ENCODE peak calls at places on chromosomes 7 and 10, in six cellular contexts. P is gastrocnemius medialis, K is mesendoderm, J is ovary, T is esophagus squamous epithelium, Y is fibroblast of lung. V is an unnamed sample.

GRCh38 chr10:69506834-69507643 is 55.8 kb downstream of the TSPAN15 start:
- DNase-seq in J (no peak), P (peak; percentile 12), K (no peak), T (no peak), Y (no peak), V (peak; percentile 72)

GRCh38 chr10:126243976-126244375 is 144.3 kb downstream of the ADAM12 start:
- DNase-seq in Y (peak; percentile 100), J (no peak), P (no peak), T (no peak), K (no peak), V (no peak)

GRCh38 chr7:55185321-55185802 is 166.5 kb downstream of the EGFR start:
- DNase-seq in K (no peak), J (no peak), T (no peak), P (no peak), Y (peak; percentile 35), V (no peak)

GRCh38 chr7:87341441-87341840 is 4.0 kb upstream of the CROT start:
- DNase-seq in K (no peak), P (no peak), T (no peak), J (no peak), Y (no peak), V (no peak)

GRCh38 chr10:60044221-60044620 is 137.9 kb upstream of the CCDC6 start:
- DNase-seq in Y (peak; percentile 81), K (no peak), P (no peak), T (no peak), J (no peak), V (no peak)

GRCh38 chr10:89978081-89978480 is 276.7 kb downstream of the KIF20B start:
- DNase-seq in P (no peak), T (no peak), J (no peak), Y (peak; percentile 18), K (no peak), V (no peak)

GRCh38 chr10:125102216-125102615 is 58.1 kb downstream of the CTBP2 start:
- DNase-seq in Y (peak; percentile 68), J (peak; percentile 13), T (no peak), P (no peak), K (peak; percentile 54), V (peak; percentile 74)

GRCh38 chr7:79425665-79426064 is 27.8 kb downstream of the MAGI2 start:
- DNase-seq in K (no peak), P (no peak), T (no peak), J (no peak), Y (no peak), V (no peak)

GRCh38 chr10:3773465-3774017 is 11.5 kb downstream of the KLF6 start:
- DNase-seq in P (no peak), J (no peak), T (no peak), Y (no peak), K (peak; percentile 22), V (no peak)

GRCh38 chr7:137898839-137899681 is 52.3 kb upstream of the DGKI start:
- DNase-seq in T (no peak), P (peak; percentile 79), K (peak; percentile 94), J (peak; percentile 84), Y (peak; percentile 58), V (peak; percentile 93)

DNA sequence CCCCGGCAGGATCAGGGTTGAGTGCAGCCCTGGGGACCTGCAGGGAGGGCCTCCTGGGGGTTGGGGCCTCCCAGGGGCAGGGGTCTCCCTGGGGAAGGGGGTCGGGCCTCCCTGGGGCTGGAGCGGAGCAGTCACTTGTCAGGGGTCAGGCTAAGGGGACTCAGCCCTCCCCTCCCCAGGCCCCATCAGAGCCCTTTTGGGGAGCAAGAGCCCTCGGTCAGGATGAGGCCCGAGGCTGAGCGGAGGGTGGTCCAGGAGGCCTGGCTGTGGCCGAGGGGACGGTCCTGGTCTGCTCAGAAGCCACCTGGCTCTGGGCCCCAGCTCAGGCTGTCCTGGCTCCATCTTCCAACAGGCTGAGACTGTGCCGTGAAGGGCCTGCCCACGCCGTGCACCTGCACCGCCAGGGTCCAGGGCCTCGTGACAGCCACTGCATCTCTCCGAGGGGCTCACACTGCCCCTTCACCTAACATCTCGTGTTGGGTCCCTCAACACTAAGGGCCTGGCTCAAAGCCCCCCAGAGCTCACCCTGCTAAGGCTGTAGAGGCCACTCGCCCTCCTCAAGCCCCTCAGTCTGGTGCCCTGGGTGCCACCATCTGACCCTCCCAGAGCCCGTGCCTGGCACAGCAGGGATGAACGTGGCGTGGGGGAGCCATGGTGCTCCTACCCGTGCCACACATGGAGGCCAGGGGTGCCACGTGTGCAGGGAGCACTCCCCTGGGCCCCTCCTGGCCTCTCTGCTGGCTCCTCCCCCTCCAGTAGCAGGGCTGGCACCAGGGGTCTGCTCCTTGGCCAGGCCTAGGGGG is 12.9 kb downstream of the BHLHA15 start:
- DNase-seq in T (no peak), P (no peak), J (no peak), Y (no peak), K (no peak), V (peak; percentile 69)
- H3K4me3 ChIP-seq in T (no peak overlapping the region), P (no peak overlapping the region), J (no peak overlapping the region), Y (no peak overlapping the region), K (no peak overlapping the region), V (no peak overlapping the region)

DNA sequence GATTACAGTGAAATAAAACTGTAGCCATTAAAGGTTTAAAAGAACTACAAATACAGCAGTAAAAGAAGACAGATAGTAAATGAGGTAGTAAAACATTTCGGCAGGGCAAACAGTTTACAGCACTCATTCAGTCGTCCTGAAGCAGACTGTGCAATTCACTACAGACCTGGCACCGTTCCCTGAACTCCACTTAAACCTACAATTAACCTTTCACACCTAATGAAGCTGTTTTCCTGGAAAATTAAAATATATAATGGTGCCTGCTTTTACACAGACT is 335.3 kb downstream of the GFRA1 start:
- DNase-seq in Y (no peak), K (no peak), T (no peak), P (no peak), J (no peak), V (no peak)
- H3K27ac ChIP-seq in Y (peak overlapping the region; percentile 39), K (no peak overlapping the region), T (no peak overlapping the region), P (no peak overlapping the region), J (no peak overlapping the region), V (no peak overlapping the region)

GRCh38 chr7:80618105-80618504 is 20.3 kb upstream of the CD36 start:
- DNase-seq in T (no peak), J (no peak), Y (no peak), K (no peak), P (no peak), V (no peak)

GRCh38 chr7:80624763-80625162 is 13.7 kb upstream of the CD36 start:
- DNase-seq in T (no peak), K (no peak), J (no peak), Y (no peak), P (no peak), V (no peak)

GRCh38 chr7:80629023-80629422 is 9.4 kb upstream of the CD36 start:
- DNase-seq in K (peak; percentile 48), Y (no peak), J (no peak), T (no peak), P (no peak), V (no peak)

GRCh38 chr7:80622531-80622930 is 15.9 kb upstream of the CD36 start:
- DNase-seq in J (no peak), Y (peak; percentile 78), P (no peak), K (no peak), T (no peak), V (no peak)

GRCh38 chr7:80623465-80624252 is 14.8 kb upstream of the CD36 start:
- DNase-seq in J (no peak), K (peak; percentile 27), P (peak; percentile 39), Y (no peak), T (no peak), V (no peak)
- H3K4me3 ChIP-seq in J (no peak overlapping the region), K (no peak overlapping the region), P (peak overlapping the region; percentile 31), Y (no peak overlapping the region), T (no peak overlapping the region), V (no peak overlapping the region)

DNA sequence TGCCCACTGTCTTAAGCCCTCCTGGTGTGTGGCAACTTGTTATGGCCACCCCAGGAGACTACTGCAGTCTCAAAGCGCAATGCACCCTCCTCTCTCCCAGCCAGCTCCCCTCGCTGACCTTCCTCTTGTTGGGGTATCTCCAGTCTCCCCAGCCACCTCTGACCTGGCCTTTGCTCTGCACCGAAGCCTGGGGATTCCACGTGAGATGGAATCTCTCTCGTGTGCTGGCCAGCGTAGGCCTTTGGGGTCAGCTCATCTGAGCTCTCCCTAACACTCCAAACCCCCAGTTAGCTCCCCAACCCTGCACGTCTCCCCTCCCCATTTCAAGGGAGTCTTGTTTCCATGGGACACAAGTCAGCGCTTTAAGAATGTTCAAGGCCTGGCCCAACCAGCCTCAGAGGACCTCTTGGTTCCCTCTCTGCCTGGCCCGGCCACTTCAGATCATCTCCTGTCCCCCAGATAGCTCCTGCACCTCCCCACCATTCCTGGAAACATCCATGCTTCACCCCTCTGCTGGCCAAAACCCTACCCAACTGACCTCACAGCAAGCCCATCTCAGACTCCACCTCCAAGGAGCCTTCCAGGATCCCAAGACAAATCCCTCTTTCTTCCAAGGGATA is 11.2 kb downstream of the ITPRIP start:
- DNase-seq in K (no peak), Y (no peak), P (no peak), J (no peak), T (no peak), V (peak; percentile 71)
- H3K27ac ChIP-seq in K (no peak overlapping the region), Y (peak overlapping the region; percentile 91), P (peak overlapping the region; percentile 88), J (peak overlapping the region; percentile 76), T (peak overlapping the region; percentile 99), V (peak overlapping the region; percentile 73)

GRCh38 chr7:45919231-45919825 is 1.7 kb downstream of the IGFBP3 start:
- DNase-seq in Y (no peak), J (no peak), K (no peak), P (no peak), T (no peak), V (no peak)

GRCh38 chr7:45918556-45918955 is 2.5 kb downstream of the IGFBP3 start:
- DNase-seq in P (no peak), J (no peak), T (no peak), K (no peak), Y (no peak), V (no peak)

GRCh38 chr7:45915606-45916005 is 5.5 kb downstream of the IGFBP3 start:
- DNase-seq in P (no peak), K (no peak), T (no peak), J (no peak), Y (no peak), V (no peak)

GRCh38 chr7:45917064-45917463 is 4.0 kb downstream of the IGFBP3 start:
- DNase-seq in T (no peak), J (no peak), Y (no peak), P (no peak), K (no peak), V (no peak)

GRCh38 chr7:45917658-45918057 is 3.4 kb downstream of the IGFBP3 start:
- DNase-seq in T (no peak), J (peak; percentile 87), Y (peak; percentile 66), K (peak; percentile 63), P (peak; percentile 54), V (peak; percentile 91)
- H3K4me3 ChIP-seq in T (no peak overlapping the region), J (peak overlapping the region; percentile 78), Y (no peak overlapping the region), K (no peak overlapping the region), P (peak overlapping the region; percentile 54), V (peak overlapping the region; percentile 10)

GRCh38 chr10:67696029-67696428 is at the start of gene CTNNA3:
- DNase-seq in P (no peak), T (no peak), J (no peak), K (no peak), Y (no peak), V (no peak)
- H3K27ac ChIP-seq in P (peak within 1 kb of the TSS; percentile 46), T (no peak within 1 kb of the TSS), J (no peak within 1 kb of the TSS), K (no peak within 1 kb of the TSS), Y (no peak within 1 kb of the TSS), V (peak within 1 kb of the TSS; percentile 58)

V was measured in spleen.